ENCODE peak calls at places on chromosome 5, in nine cellular contexts. One of them, this sample, is unnamed.

GRCh38 chr5:56950626-56951130 is 1.2 kb downstream of the MIER3 start:
- DNase-seq in hepatocyte: peak; percentile 88
- DNase-seq in iris pigment epithelial cell: peak; percentile 73
- DNase-seq in stimulated activated CD4-positive, alpha-beta T cell treated with anti-CD3 and anti-CD28 coated beads, Interleukin-12 subunit alpha, Interleukin-12 subunit beta, amount 100 ng/mL, for 48 hours: peak; percentile 40
- DNase-seq in H7: peak; percentile 68
- DNase-seq in amygdala: peak; percentile 19
- DNase-seq in endothelial cell: peak; percentile 57
- DNase-seq in sciatic nerve: peak; percentile 81
- DNase-seq in GM18507: peak; percentile 38
- DNase-seq in this sample: peak; percentile 69

GRCh38 chr5:92265804-92266203 is 882.7 kb upstream of the ARRDC3 start:
- DNase-seq in hepatocyte: no peak
- DNase-seq in GM18507: no peak
- DNase-seq in amygdala: no peak
- DNase-seq in endothelial cell: no peak
- DNase-seq in H7: no peak
- DNase-seq in stimulated activated CD4-positive, alpha-beta T cell treated with anti-CD3 and anti-CD28 coated beads, Interleukin-12 subunit alpha, Interleukin-12 subunit beta, amount 100 ng/mL, for 48 hours: no peak
- DNase-seq in iris pigment epithelial cell: no peak
- DNase-seq in sciatic nerve: no peak
- DNase-seq in this sample: no peak

GRCh38 chr5:103883143-103883542 is 320.6 kb upstream of the NUDT12 start:
- DNase-seq in hepatocyte: no peak
- DNase-seq in endothelial cell: no peak
- DNase-seq in H7: no peak
- DNase-seq in sciatic nerve: no peak
- DNase-seq in amygdala: no peak
- DNase-seq in iris pigment epithelial cell: no peak
- DNase-seq in GM18507: no peak
- DNase-seq in stimulated activated CD4-positive, alpha-beta T cell treated with anti-CD3 and anti-CD28 coated beads, Interleukin-12 subunit alpha, Interleukin-12 subunit beta, amount 100 ng/mL, for 48 hours: no peak
- DNase-seq in this sample: no peak

GRCh38 chr5:132768485-132768868 is 8.6 kb downstream of the SEPTIN8 start:
- DNase-seq in stimulated activated CD4-positive, alpha-beta T cell treated with anti-CD3 and anti-CD28 coated beads, Interleukin-12 subunit alpha, Interleukin-12 subunit beta, amount 100 ng/mL, for 48 hours: no peak
- DNase-seq in iris pigment epithelial cell: no peak
- DNase-seq in GM18507: no peak
- DNase-seq in amygdala: no peak
- DNase-seq in H7: no peak
- DNase-seq in hepatocyte: no peak
- DNase-seq in sciatic nerve: no peak
- DNase-seq in endothelial cell: no peak
- DNase-seq in this sample: peak; percentile 55

GRCh38 chr5:31663519-31663918 is 24.6 kb downstream of the PDZD2 start:
- DNase-seq in iris pigment epithelial cell: peak; percentile 9
- DNase-seq in amygdala: no peak
- DNase-seq in GM18507: no peak
- DNase-seq in stimulated activated CD4-positive, alpha-beta T cell treated with anti-CD3 and anti-CD28 coated beads, Interleukin-12 subunit alpha, Interleukin-12 subunit beta, amount 100 ng/mL, for 48 hours: no peak
- DNase-seq in sciatic nerve: no peak
- DNase-seq in H7: no peak
- DNase-seq in endothelial cell: no peak
- DNase-seq in hepatocyte: no peak
- DNase-seq in this sample: peak; percentile 1

GRCh38 chr5:28328691-28329090 is 1290.3 kb upstream of the CDH9 start:
- DNase-seq in GM18507: no peak
- DNase-seq in stimulated activated CD4-positive, alpha-beta T cell treated with anti-CD3 and anti-CD28 coated beads, Interleukin-12 subunit alpha, Interleukin-12 subunit beta, amount 100 ng/mL, for 48 hours: no peak
- DNase-seq in H7: no peak
- DNase-seq in amygdala: no peak
- DNase-seq in endothelial cell: no peak
- DNase-seq in iris pigment epithelial cell: peak; percentile 49
- DNase-seq in hepatocyte: no peak
- DNase-seq in sciatic nerve: no peak
- DNase-seq in this sample: no peak

GRCh38 chr5:131264453-131265200 is 774 bp downstream of the CDC42SE2 start:
- DNase-seq in H7: peak; percentile 70
- DNase-seq in GM18507: no peak
- DNase-seq in iris pigment epithelial cell: no peak
- DNase-seq in stimulated activated CD4-positive, alpha-beta T cell treated with anti-CD3 and anti-CD28 coated beads, Interleukin-12 subunit alpha, Interleukin-12 subunit beta, amount 100 ng/mL, for 48 hours: no peak
- DNase-seq in endothelial cell: peak; percentile 49
- DNase-seq in amygdala: no peak
- DNase-seq in sciatic nerve: peak; percentile 62
- DNase-seq in hepatocyte: peak; percentile 46
- DNase-seq in this sample: peak; percentile 34

GRCh38 chr5:112735702-112736101 is 2.0 kb upstream of the APC start:
- DNase-seq in amygdala: no peak
- DNase-seq in endothelial cell: no peak
- DNase-seq in stimulated activated CD4-positive, alpha-beta T cell treated with anti-CD3 and anti-CD28 coated beads, Interleukin-12 subunit alpha, Interleukin-12 subunit beta, amount 100 ng/mL, for 48 hours: no peak
- DNase-seq in GM18507: no peak
- DNase-seq in hepatocyte: no peak
- DNase-seq in iris pigment epithelial cell: peak; percentile 56
- DNase-seq in H7: no peak
- DNase-seq in sciatic nerve: no peak
- DNase-seq in this sample: peak; percentile 83

GRCh38 chr5:140246378-140247122 is 56.4 kb downstream of the PFDN1 start:
- DNase-seq in H7: no peak
- DNase-seq in stimulated activated CD4-positive, alpha-beta T cell treated with anti-CD3 and anti-CD28 coated beads, Interleukin-12 subunit alpha, Interleukin-12 subunit beta, amount 100 ng/mL, for 48 hours: no peak
- DNase-seq in hepatocyte: peak; percentile 69
- DNase-seq in iris pigment epithelial cell: peak; percentile 84
- DNase-seq in amygdala: peak; percentile 19
- DNase-seq in sciatic nerve: no peak
- DNase-seq in GM18507: no peak
- DNase-seq in endothelial cell: no peak
- DNase-seq in this sample: peak; percentile 93

GRCh38 chr5:40605295-40605958 is 74.3 kb upstream of the PTGER4 start:
- DNase-seq in GM18507: no peak
- DNase-seq in hepatocyte: no peak
- DNase-seq in H7: no peak
- DNase-seq in sciatic nerve: no peak
- DNase-seq in endothelial cell: no peak
- DNase-seq in amygdala: no peak
- DNase-seq in stimulated activated CD4-positive, alpha-beta T cell treated with anti-CD3 and anti-CD28 coated beads, Interleukin-12 subunit alpha, Interleukin-12 subunit beta, amount 100 ng/mL, for 48 hours: no peak
- DNase-seq in iris pigment epithelial cell: peak; percentile 57
- DNase-seq in this sample: peak; percentile 77

GRCh38 chr5:123441408-123441807 is 18.2 kb upstream of the CEP120 start:
- DNase-seq in H7: no peak
- DNase-seq in hepatocyte: no peak
- DNase-seq in iris pigment epithelial cell: no peak
- DNase-seq in endothelial cell: no peak
- DNase-seq in amygdala: no peak
- DNase-seq in sciatic nerve: no peak
- DNase-seq in GM18507: no peak
- DNase-seq in stimulated activated CD4-positive, alpha-beta T cell treated with anti-CD3 and anti-CD28 coated beads, Interleukin-12 subunit alpha, Interleukin-12 subunit beta, amount 100 ng/mL, for 48 hours: no peak
- DNase-seq in this sample: no peak

GRCh38 chr5:158485604-158486081 is 614.1 kb downstream of the EBF1 start:
- DNase-seq in hepatocyte: peak; percentile 60
- DNase-seq in stimulated activated CD4-positive, alpha-beta T cell treated with anti-CD3 and anti-CD28 coated beads, Interleukin-12 subunit alpha, Interleukin-12 subunit beta, amount 100 ng/mL, for 48 hours: no peak
- DNase-seq in H7: no peak
- DNase-seq in GM18507: no peak
- DNase-seq in sciatic nerve: no peak
- DNase-seq in endothelial cell: no peak
- DNase-seq in amygdala: no peak
- DNase-seq in iris pigment epithelial cell: no peak
- DNase-seq in this sample: peak; percentile 27

GRCh38 chr5:128213340-128213739 is 129.8 kb downstream of the SLC12A2 start:
- DNase-seq in H7: peak; percentile 21
- DNase-seq in hepatocyte: peak; percentile 76
- DNase-seq in stimulated activated CD4-positive, alpha-beta T cell treated with anti-CD3 and anti-CD28 coated beads, Interleukin-12 subunit alpha, Interleukin-12 subunit beta, amount 100 ng/mL, for 48 hours: no peak
- DNase-seq in amygdala: peak; percentile 4
- DNase-seq in endothelial cell: peak; percentile 67
- DNase-seq in GM18507: no peak
- DNase-seq in iris pigment epithelial cell: peak; percentile 75
- DNase-seq in sciatic nerve: no peak
- DNase-seq in this sample: peak; percentile 70

GRCh38 chr5:176609724-176610429 is at the start of gene GPRIN1:
- DNase-seq in sciatic nerve: no peak
- DNase-seq in amygdala: no peak
- DNase-seq in endothelial cell: peak; percentile 81
- DNase-seq in GM18507: peak; percentile 89
- DNase-seq in hepatocyte: peak; percentile 85
- DNase-seq in iris pigment epithelial cell: peak; percentile 33
- DNase-seq in H7: peak; percentile 99
- DNase-seq in stimulated activated CD4-positive, alpha-beta T cell treated with anti-CD3 and anti-CD28 coated beads, Interleukin-12 subunit alpha, Interleukin-12 subunit beta, amount 100 ng/mL, for 48 hours: peak; percentile 69
- DNase-seq in this sample: peak; percentile 67

GRCh38 chr5:181207214-181207959 is 2.4 kb upstream of the TRIM7 start:
- DNase-seq in H7: peak; percentile 51
- DNase-seq in GM18507: no peak
- DNase-seq in iris pigment epithelial cell: peak; percentile 89
- DNase-seq in hepatocyte: peak; percentile 86
- DNase-seq in amygdala: no peak
- DNase-seq in endothelial cell: peak; percentile 73
- DNase-seq in stimulated activated CD4-positive, alpha-beta T cell treated with anti-CD3 and anti-CD28 coated beads, Interleukin-12 subunit alpha, Interleukin-12 subunit beta, amount 100 ng/mL, for 48 hours: peak; percentile 86
- DNase-seq in sciatic nerve: peak; percentile 87
- DNase-seq in this sample: peak; percentile 97

GRCh38 chr5:131610198-131611063 is 24.6 kb downstream of the RAPGEF6 start:
- DNase-seq in iris pigment epithelial cell: peak; percentile 94
- DNase-seq in H7: no peak
- DNase-seq in sciatic nerve: no peak
- DNase-seq in amygdala: no peak
- DNase-seq in stimulated activated CD4-positive, alpha-beta T cell treated with anti-CD3 and anti-CD28 coated beads, Interleukin-12 subunit alpha, Interleukin-12 subunit beta, amount 100 ng/mL, for 48 hours: no peak
- DNase-seq in hepatocyte: peak; percentile 34
- DNase-seq in endothelial cell: no peak
- DNase-seq in GM18507: no peak
- DNase-seq in this sample: peak; percentile 87

GRCh38 chr5:92505925-92506324 is 1075.1 kb downstream of the NR2F1-AS1 start:
- DNase-seq in amygdala: no peak
- DNase-seq in H7: no peak
- DNase-seq in hepatocyte: no peak
- DNase-seq in stimulated activated CD4-positive, alpha-beta T cell treated with anti-CD3 and anti-CD28 coated beads, Interleukin-12 subunit alpha, Interleukin-12 subunit beta, amount 100 ng/mL, for 48 hours: no peak
- DNase-seq in GM18507: no peak
- DNase-seq in iris pigment epithelial cell: peak; percentile 46
- DNase-seq in endothelial cell: no peak
- DNase-seq in sciatic nerve: no peak
- DNase-seq in this sample: no peak

GRCh38 chr5:135236187-135236835 is 162.7 kb downstream of the MACROH2A1 start:
- DNase-seq in amygdala: no peak
- DNase-seq in GM18507: no peak
- DNase-seq in sciatic nerve: peak; percentile 39
- DNase-seq in hepatocyte: no peak
- DNase-seq in endothelial cell: no peak
- DNase-seq in H7: no peak
- DNase-seq in iris pigment epithelial cell: no peak
- DNase-seq in stimulated activated CD4-positive, alpha-beta T cell treated with anti-CD3 and anti-CD28 coated beads, Interleukin-12 subunit alpha, Interleukin-12 subunit beta, amount 100 ng/mL, for 48 hours: no peak
- DNase-seq in this sample: no peak

GRCh38 chr5:32170303-32171170 is 3.6 kb downstream of the GOLPH3 start:
- DNase-seq in stimulated activated CD4-positive, alpha-beta T cell treated with anti-CD3 and anti-CD28 coated beads, Interleukin-12 subunit alpha, Interleukin-12 subunit beta, amount 100 ng/mL, for 48 hours: no peak
- DNase-seq in sciatic nerve: no peak
- DNase-seq in hepatocyte: no peak
- DNase-seq in amygdala: no peak
- DNase-seq in GM18507: no peak
- DNase-seq in endothelial cell: no peak
- DNase-seq in H7: no peak
- DNase-seq in iris pigment epithelial cell: peak; percentile 71
- DNase-seq in this sample: peak; percentile 91

GRCh38 chr5:140573683-140574082 is 9.1 kb downstream of the SLC35A4 start:
- DNase-seq in hepatocyte: no peak
- DNase-seq in endothelial cell: no peak
- DNase-seq in sciatic nerve: no peak
- DNase-seq in H7: no peak
- DNase-seq in stimulated activated CD4-positive, alpha-beta T cell treated with anti-CD3 and anti-CD28 coated beads, Interleukin-12 subunit alpha, Interleukin-12 subunit beta, amount 100 ng/mL, for 48 hours: no peak
- DNase-seq in GM18507: no peak
- DNase-seq in iris pigment epithelial cell: no peak
- DNase-seq in amygdala: no peak
- DNase-seq in this sample: no peak

GRCh38 chr5:65111961-65112658 is 343.4 kb downstream of the CWC27 start:
- DNase-seq in stimulated activated CD4-positive, alpha-beta T cell treated with anti-CD3 and anti-CD28 coated beads, Interleukin-12 subunit alpha, Interleukin-12 subunit beta, amount 100 ng/mL, for 48 hours: no peak
- DNase-seq in hepatocyte: no peak
- DNase-seq in GM18507: no peak
- DNase-seq in iris pigment epithelial cell: no peak
- DNase-seq in H7: no peak
- DNase-seq in endothelial cell: no peak
- DNase-seq in sciatic nerve: no peak
- DNase-seq in amygdala: no peak
- DNase-seq in this sample: no peak

GRCh38 chr5:143521891-143522290 is 118.4 kb upstream of the NR3C1 start:
- DNase-seq in iris pigment epithelial cell: no peak
- DNase-seq in stimulated activated CD4-positive, alpha-beta T cell treated with anti-CD3 and anti-CD28 coated beads, Interleukin-12 subunit alpha, Interleukin-12 subunit beta, amount 100 ng/mL, for 48 hours: no peak
- DNase-seq in H7: no peak
- DNase-seq in sciatic nerve: no peak
- DNase-seq in GM18507: no peak
- DNase-seq in amygdala: no peak
- DNase-seq in endothelial cell: no peak
- DNase-seq in hepatocyte: no peak
- DNase-seq in this sample: no peak

GRCh38 chr5:37088041-37088440 is 161.1 kb downstream of the CPLANE1 start:
- DNase-seq in sciatic nerve: no peak
- DNase-seq in H7: no peak
- DNase-seq in amygdala: no peak
- DNase-seq in hepatocyte: no peak
- DNase-seq in stimulated activated CD4-positive, alpha-beta T cell treated with anti-CD3 and anti-CD28 coated beads, Interleukin-12 subunit alpha, Interleukin-12 subunit beta, amount 100 ng/mL, for 48 hours: no peak
- DNase-seq in iris pigment epithelial cell: no peak
- DNase-seq in endothelial cell: no peak
- DNase-seq in GM18507: no peak
- DNase-seq in this sample: no peak

GRCh38 chr5:74063346-74063745 is 437.4 kb downstream of the ARHGEF28 start:
- DNase-seq in hepatocyte: no peak
- DNase-seq in H7: no peak
- DNase-seq in endothelial cell: no peak
- DNase-seq in amygdala: no peak
- DNase-seq in stimulated activated CD4-positive, alpha-beta T cell treated with anti-CD3 and anti-CD28 coated beads, Interleukin-12 subunit alpha, Interleukin-12 subunit beta, amount 100 ng/mL, for 48 hours: no peak
- DNase-seq in sciatic nerve: no peak
- DNase-seq in GM18507: no peak
- DNase-seq in iris pigment epithelial cell: no peak
- DNase-seq in this sample: no peak

GRCh38 chr5:62489471-62489870 is 76.9 kb downstream of the IPO11 start:
- DNase-seq in hepatocyte: no peak
- DNase-seq in H7: peak; percentile 4
- DNase-seq in stimulated activated CD4-positive, alpha-beta T cell treated with anti-CD3 and anti-CD28 coated beads, Interleukin-12 subunit alpha, Interleukin-12 subunit beta, amount 100 ng/mL, for 48 hours: no peak
- DNase-seq in amygdala: no peak
- DNase-seq in sciatic nerve: no peak
- DNase-seq in GM18507: no peak
- DNase-seq in iris pigment epithelial cell: peak; percentile 47
- DNase-seq in endothelial cell: no peak
- DNase-seq in this sample: peak; percentile 13

GRCh38 chr5:154757647-154758406 is 2.6 kb downstream of the LARP1 start:
- DNase-seq in amygdala: no peak
- DNase-seq in sciatic nerve: no peak
- DNase-seq in stimulated activated CD4-positive, alpha-beta T cell treated with anti-CD3 and anti-CD28 coated beads, Interleukin-12 subunit alpha, Interleukin-12 subunit beta, amount 100 ng/mL, for 48 hours: peak; percentile 18
- DNase-seq in GM18507: no peak
- DNase-seq in iris pigment epithelial cell: peak; percentile 40
- DNase-seq in H7: no peak
- DNase-seq in endothelial cell: no peak
- DNase-seq in hepatocyte: no peak
- DNase-seq in this sample: peak; percentile 6

GRCh38 chr5:77936365-77936693 is 160.2 kb upstream of the TBCA start:
- DNase-seq in stimulated activated CD4-positive, alpha-beta T cell treated with anti-CD3 and anti-CD28 coated beads, Interleukin-12 subunit alpha, Interleukin-12 subunit beta, amount 100 ng/mL, for 48 hours: no peak
- DNase-seq in H7: no peak
- DNase-seq in GM18507: no peak
- DNase-seq in sciatic nerve: no peak
- DNase-seq in endothelial cell: no peak
- DNase-seq in amygdala: no peak
- DNase-seq in iris pigment epithelial cell: no peak
- DNase-seq in hepatocyte: no peak
- DNase-seq in this sample: no peak

GRCh38 chr5:121841900-121842299 is 9.8 kb upstream of the FTMT start:
- DNase-seq in amygdala: no peak
- DNase-seq in sciatic nerve: no peak
- DNase-seq in iris pigment epithelial cell: peak; percentile 1
- DNase-seq in endothelial cell: no peak
- DNase-seq in H7: no peak
- DNase-seq in hepatocyte: no peak
- DNase-seq in stimulated activated CD4-positive, alpha-beta T cell treated with anti-CD3 and anti-CD28 coated beads, Interleukin-12 subunit alpha, Interleukin-12 subunit beta, amount 100 ng/mL, for 48 hours: no peak
- DNase-seq in GM18507: no peak
- DNase-seq in this sample: no peak

GRCh38 chr5:86971034-86971511 is 296.6 kb upstream of the RASA1 start:
- DNase-seq in sciatic nerve: no peak
- DNase-seq in endothelial cell: no peak
- DNase-seq in H7: no peak
- DNase-seq in GM18507: no peak
- DNase-seq in amygdala: no peak
- DNase-seq in iris pigment epithelial cell: peak; percentile 26
- DNase-seq in stimulated activated CD4-positive, alpha-beta T cell treated with anti-CD3 and anti-CD28 coated beads, Interleukin-12 subunit alpha, Interleukin-12 subunit beta, amount 100 ng/mL, for 48 hours: no peak
- DNase-seq in hepatocyte: no peak
- DNase-seq in this sample: peak; percentile 47